ENCODE peak calls at places on chromosomes 5 and 9, in five cellular contexts. S is K562, Y is SK-N-SH, T is HepG2, E is GM12878. L is an unnamed sample.

GRCh38 chr5:108260105-108260857 is 121.6 kb downstream of the FBXL17 start:
- DNase-seq in S (peak), T (peak), Y (peak), E (peak), L (peak)

GRCh38 chr5:88269222-88269771 is 652 bp upstream of the TMEM161B start:
- DNase-seq in Y (peak), E (peak), T (peak), S (peak), L (no peak)

GRCh38 chr9:95724253-95724991 is 151.1 kb upstream of the ERCC6L2 start:
- DNase-seq in T (peak), Y (no peak), E (peak), S (no peak), L (no peak)

GRCh38 chr5:76838481-76839261 is 11.1 kb upstream of the S100Z start:
- DNase-seq in S (no peak), Y (no peak), T (peak), E (no peak), L (no peak)

GRCh38 chr9:14670718-14671117 is 22.5 kb downstream of the ZDHHC21 start:
- DNase-seq in S (no peak), T (no peak), Y (no peak), E (no peak), L (no peak)

GRCh38 chr9:100083448-100084144 is 15.2 kb downstream of the ERP44 start:
- DNase-seq in S (no peak), Y (no peak), E (no peak), T (no peak), L (no peak)

GRCh38 chr9:137406876-137407589 is 15.9 kb downstream of the EXD3 start:
- DNase-seq in T (peak), E (no peak), S (peak), Y (peak), L (peak)

GRCh38 chr5:139389701-139390638 is at the start of gene MZB1:
- DNase-seq in T (no peak), Y (no peak), S (no peak), E (peak), L (peak)

GRCh38 chr5:173707392-173707791 is 90.9 kb upstream of the BOD1 start:
- DNase-seq in E (no peak), Y (peak), S (no peak), T (no peak), L (no peak)

GRCh38 chr9:86185872-86186271 is 73.6 kb downstream of the C9orf153 start:
- DNase-seq in S (no peak), E (no peak), Y (no peak), T (no peak), L (no peak)
- TF ChIP-seq GABPA in S (no peak), E (no peak), Y (no peak), T (no peak), L (no peak)

GRCh38 chr5:143920772-143921171 is 108.8 kb downstream of the HMHB1 start:
- DNase-seq in Y (no peak), E (no peak), S (no peak), T (no peak), L (no peak)

GRCh38 chr5:143924311-143924710 is 112.3 kb downstream of the HMHB1 start:
- DNase-seq in Y (no peak), E (no peak), T (no peak), S (no peak), L (no peak)

GRCh38 chr5:143922718-143923117 is 110.8 kb downstream of the HMHB1 start:
- DNase-seq in S (no peak), Y (no peak), T (no peak), E (no peak), L (no peak)

GRCh38 chr5:143923634-143924265 is 111.8 kb downstream of the HMHB1 start:
- DNase-seq in E (no peak), S (no peak), T (no peak), Y (no peak), L (no peak)

DNA sequence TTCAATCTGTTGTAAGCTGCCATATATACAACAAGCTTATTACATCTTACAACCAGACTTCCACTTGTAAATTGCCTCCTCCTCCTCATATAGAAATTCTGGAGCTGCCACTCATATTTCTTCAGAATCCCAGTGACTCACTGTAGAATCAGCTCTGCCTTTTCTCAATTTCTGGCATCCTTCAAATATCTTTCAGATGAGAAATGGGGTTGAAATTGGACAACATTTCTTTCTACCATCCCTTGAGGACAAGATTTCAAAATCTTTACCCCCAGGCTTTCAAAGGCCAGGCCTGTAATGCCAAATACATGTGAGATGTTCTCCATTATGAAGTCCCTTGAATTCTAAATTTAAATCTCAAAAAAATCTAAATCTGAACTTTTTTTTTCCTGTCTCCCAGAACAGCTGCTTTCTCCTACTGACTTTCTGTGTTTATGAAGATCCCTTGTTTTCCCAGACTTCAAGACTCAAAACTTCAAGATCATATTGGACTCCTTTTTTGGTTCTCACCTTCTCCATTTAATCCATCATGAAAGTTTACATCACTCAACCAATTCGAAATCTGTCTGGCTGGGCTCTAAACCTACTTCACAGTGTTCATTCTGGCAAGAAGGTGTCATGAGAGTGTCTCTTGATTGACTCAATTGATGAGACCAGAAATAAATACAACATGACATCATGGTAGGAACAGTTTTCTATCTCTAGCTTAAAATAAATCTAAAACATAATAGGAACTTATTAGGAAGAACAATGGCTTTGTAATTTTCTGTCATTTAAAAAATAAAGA is 109.8 kb downstream of the HMHB1 start:
- DNase-seq in Y (no peak), S (no peak), E (no peak), T (no peak), L (no peak)
- H3K4me3 ChIP-seq in Y (no peak), S (no peak), E (no peak), T (no peak), L (no peak)

DNA sequence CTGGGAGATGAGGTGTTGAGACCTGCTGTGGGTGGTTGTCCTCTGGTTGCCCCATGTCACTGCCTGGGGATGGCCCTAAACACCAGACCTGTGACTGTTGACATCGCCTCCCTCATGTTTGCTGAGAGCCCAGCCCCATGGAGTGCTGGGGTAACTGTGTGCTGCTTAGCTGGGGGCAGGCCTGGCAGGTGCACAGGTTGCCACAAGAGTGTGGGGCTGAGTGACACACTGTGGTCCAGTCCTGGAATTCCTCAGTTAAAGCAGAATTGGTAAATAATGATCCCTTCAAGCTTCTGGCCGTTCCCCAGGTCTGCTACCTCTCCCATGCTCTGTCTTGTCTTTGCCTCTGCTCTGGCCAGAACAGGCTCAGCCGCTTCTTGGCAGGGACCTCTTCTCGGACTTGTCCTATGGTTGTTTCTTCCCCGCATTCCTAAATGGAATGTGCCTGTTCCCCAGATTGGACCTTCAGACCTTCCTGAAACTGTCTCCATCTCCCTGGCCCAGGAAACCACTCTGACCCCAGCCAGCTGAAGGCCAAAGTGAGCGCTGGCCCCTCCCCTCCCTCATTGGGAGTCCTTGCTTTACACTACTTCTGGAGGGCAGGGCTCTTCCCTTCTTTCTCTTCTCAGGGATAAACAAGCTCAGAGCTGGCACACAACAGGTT is 61.2 kb upstream of the PITX1 start:
- DNase-seq in T (no peak), Y (no peak), E (no peak), S (no peak), L (no peak)
- TF ChIP-seq REST in T (no peak), Y (no peak), E (no peak), S (no peak), L (no peak)

GRCh38 chr9:32404402-32404801 is 20.0 kb downstream of the ACO1 start:
- DNase-seq in E (no peak), S (no peak), Y (no peak), T (no peak), L (no peak)
- TF ChIP-seq GABPA in E (no peak), S (no peak), Y (no peak), T (no peak), L (no peak)

GRCh38 chr5:154191467-154192261 is 1.1 kb downstream of the GALNT10 start:
- DNase-seq in S (no peak), Y (no peak), E (no peak), T (no peak), L (no peak)
- H3K4me3 ChIP-seq in S (peak), Y (peak), E (peak), T (peak), L (no peak)

L was measured in HL-60.